ENCODE peak calls at places on chromosomes 4 and X, in seven cellular contexts. B is DND-41, A is astrocyte, J is hepatocyte, M is tibial artery, W is heart left ventricle, K is suprapubic skin. L is an unnamed sample. For H3K9me3 and H3K36me3, the result is how much of the 10 kb centered on the place peaks cover.

GRCh38 chrX:154534526-154535322 is 11.9 kb downstream of the G6PD start:
- DNase-seq in B (peak), A (peak), J (peak), M (peak), W (peak), K (peak), L (peak)

GRCh38 chr4:30818541-30818940 is 98.4 kb downstream of the PCDH7 start:
- DNase-seq in B (no peak), A (no peak), J (no peak), M (no peak), W (no peak), K (no peak), L (no peak)

GRCh38 chrX:10233696-10234095 is 76.9 kb downstream of the CLCN4 start:
- DNase-seq in B (no peak), A (peak), J (no peak), M (no peak), W (no peak), K (no peak), L (no peak)

GRCh38 chrX:85052207-85052606 is 48.5 kb downstream of the APOOL start:
- DNase-seq in B (no peak), A (no peak), J (no peak), M (no peak), W (no peak), K (no peak), L (no peak)

GRCh38 chr4:176792348-176793059 is at the start of gene VEGFC:
- DNase-seq in B (no peak), A (no peak), J (peak), M (peak), W (peak), K (peak), L (peak)

GRCh38 chr4:120671538-120671937 is 251.0 kb downstream of the PRDM5 start:
- DNase-seq in B (no peak), A (no peak), J (no peak), M (no peak), W (no peak), K (no peak), L (no peak)

GRCh38 chr4:98446499-98447375 is 185.6 kb downstream of the RAP1GDS1 start:
- DNase-seq in B (peak), A (peak), J (no peak), M (no peak), W (no peak), K (no peak), L (no peak)

GRCh38 chrX:47483310-47484268 is 567 bp upstream of the ZNF41 start:
- DNase-seq in B (no peak), A (peak), J (peak), M (peak), W (peak), K (no peak), L (peak)

GRCh38 chrX:136768469-136769084 is 12.2 kb downstream of the ARHGEF6 start:
- DNase-seq in B (no peak), A (peak), J (peak), M (peak), W (peak), K (peak), L (peak)

GRCh38 chrX:30577362-30577961 is at the start of gene TASL:
- DNase-seq in B (peak), A (no peak), J (no peak), M (no peak), W (no peak), K (no peak), L (no peak)

GRCh38 chr4:14985161-14985560 is 17.1 kb upstream of the CPEB2 start:
- DNase-seq in B (no peak), A (no peak), J (no peak), M (no peak), W (no peak), K (no peak), L (no peak)

GRCh38 chrX:151935358-151935757 is 22.7 kb downstream of the MAGEA4 start:
- DNase-seq in B (no peak), A (no peak), J (no peak), M (no peak), W (no peak), K (no peak), L (no peak)

GRCh38 chrX:151938172-151938571 is 25.5 kb downstream of the MAGEA4 start:
- DNase-seq in B (no peak), A (no peak), J (no peak), M (no peak), W (no peak), K (no peak), L (no peak)
- H3K9me3 ChIP-seq in B (under half), A (under half), J (under half), M (under half), W (under half), K (under half), L (under half)

DNA sequence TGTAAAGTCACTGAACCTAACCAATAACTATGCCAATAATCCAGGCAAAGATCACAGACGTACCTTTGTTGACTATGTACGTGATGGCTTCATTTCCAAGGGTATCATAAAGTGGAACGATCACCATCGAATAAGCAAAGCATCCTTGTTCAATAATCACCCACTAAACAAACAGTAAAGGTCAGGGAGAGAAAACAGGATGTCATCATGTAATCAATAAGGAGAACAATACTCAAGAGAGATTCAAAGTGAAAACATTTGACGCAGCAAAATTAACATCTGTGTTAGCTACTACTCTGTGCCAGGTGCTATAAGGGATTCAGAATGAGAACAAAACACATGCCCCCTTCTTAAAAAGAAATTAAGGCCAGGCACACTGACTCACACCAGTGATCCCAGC is 42.9 kb upstream of the CENPU start:
- DNase-seq in B (no peak), A (no peak), J (no peak), M (no peak), W (no peak), K (no peak), L (no peak)
- H3K36me3 ChIP-seq in B (under half), A (under half), J (under half), M (under half), W (under half), K (under half), L (under half)

DNA sequence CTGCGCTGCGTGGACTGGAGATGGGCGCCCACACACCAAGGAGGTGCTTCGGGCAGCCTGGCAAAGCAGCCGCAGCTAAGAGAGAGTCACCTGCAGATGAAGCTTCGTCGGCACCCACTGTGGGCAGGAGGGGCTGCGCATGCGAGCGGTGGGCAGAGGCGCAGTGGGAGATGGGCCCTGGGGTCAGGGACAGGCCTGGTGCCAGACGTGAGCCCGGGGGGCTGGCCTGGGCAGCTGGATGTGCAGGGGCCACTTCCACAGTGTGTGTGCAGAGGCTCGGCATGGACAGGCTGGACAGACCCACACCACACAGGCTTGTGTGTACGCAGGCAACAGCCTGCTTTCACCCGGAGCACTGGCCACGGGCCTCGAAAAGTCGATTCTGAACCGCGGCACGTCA is 18.6 kb downstream of the CTBP1 start:
- DNase-seq in B (no peak), A (no peak), J (no peak), M (no peak), W (no peak), K (no peak), L (no peak)
- H3K9me3 ChIP-seq in B (under half), A (under half), J (under half), M (under half), W (under half), K (under half), L (under half)

GRCh38 chr4:7020856-7021255 is 22.3 kb upstream of the TADA2B start:
- DNase-seq in B (no peak), A (no peak), J (no peak), M (no peak), W (no peak), K (no peak), L (no peak)
- H3K36me3 ChIP-seq in B (half or more), A (under half), J (under half), M (half or more), W (under half), K (half or more), L (under half)

GRCh38 chrX:1034717-1035116 is 177.7 kb downstream of the CRLF2 start:
- DNase-seq in B (no peak), A (no peak), J (no peak), M (no peak), W (no peak), K (peak), L (no peak)
- H3K9me3 ChIP-seq in B (under half), A (under half), J (under half), M (under half), W (under half), K (under half), L (under half)

GRCh38 chr4:3235030-3235345 is 14.0 kb upstream of the MSANTD1 start:
- DNase-seq in B (no peak), A (no peak), J (no peak), M (no peak), W (no peak), K (no peak), L (no peak)

GRCh38 chr4:3232871-3233271 is 16.1 kb upstream of the MSANTD1 start:
- DNase-seq in B (no peak), A (no peak), J (no peak), M (no peak), W (no peak), K (no peak), L (no peak)

GRCh38 chr4:3233391-3234071 is 15.4 kb upstream of the MSANTD1 start:
- DNase-seq in B (no peak), A (no peak), J (no peak), M (no peak), W (no peak), K (no peak), L (no peak)

GRCh38 chr4:3235581-3235980 is 13.4 kb upstream of the MSANTD1 start:
- DNase-seq in B (no peak), A (no peak), J (no peak), M (no peak), W (no peak), K (no peak), L (no peak)

GRCh38 chr4:3234171-3235029 is 14.6 kb upstream of the MSANTD1 start:
- DNase-seq in B (no peak), A (no peak), J (no peak), M (no peak), W (no peak), K (no peak), L (no peak)
- H3K36me3 ChIP-seq in B (half or more), A (under half), J (under half), M (half or more), W (under half), K (half or more), L (under half)

GRCh38 chr4:131063878-131064277 is 1967.9 kb downstream of the C4orf33 start:
- DNase-seq in B (no peak), A (peak), J (no peak), M (no peak), W (no peak), K (no peak), L (no peak)
- H3K9me3 ChIP-seq in B (half or more), A (under half), J (under half), M (under half), W (under half), K (under half), L (under half)